ENCODE peak calls at places on chromosomes 11 and 22, in nine cellular contexts. V is GM23248; I is colonic mucosa; X is small intestine; F is stomach; P is IMR-90; Q is effector memory CD4-positive, alpha-beta T cell; S is pancreas; O is tibial artery. T is an unnamed sample. For H3K27me3, the result is how much of the 10 kb centered on the place peaks cover.

GRCh38 chr22:49583886-49584505 is 243.7 kb downstream of the BRD1 start:
- DNase-seq in O (peak), I (no peak), S (no peak), Q (no peak), V (no peak), P (no peak), F (no peak), X (no peak), T (no peak)

GRCh38 chr11:17208257-17208999 is 642 bp upstream of the PIK3C2A start:
- DNase-seq in S (no peak), Q (peak), X (peak), P (peak), O (no peak), F (peak), V (peak), I (peak), T (no peak)

GRCh38 chr22:42256930-42257329 is 13.5 kb downstream of the TCF20 start:
- DNase-seq in S (no peak), F (no peak), V (no peak), I (no peak), Q (no peak), X (no peak), P (no peak), O (no peak), T (no peak)

GRCh38 chr22:39444247-39444800 is 12.5 kb upstream of the MGAT3 start:
- DNase-seq in F (no peak), X (no peak), P (no peak), O (no peak), I (no peak), Q (no peak), S (no peak), V (peak), T (no peak)

GRCh38 chr11:34161812-34162506 is 56.5 kb downstream of the NAT10 start:
- DNase-seq in O (no peak), F (no peak), V (peak), Q (no peak), P (peak), S (no peak), I (no peak), X (no peak), T (no peak)

GRCh38 chr11:65110354-65110861 is 1.3 kb upstream of the TM7SF2 start:
- DNase-seq in P (peak), S (peak), F (peak), I (peak), Q (peak), O (peak), X (peak), V (peak), T (peak)

GRCh38 chr11:62148271-62148980 is 24.6 kb downstream of the INCENP start:
- DNase-seq in O (peak), F (peak), P (no peak), X (no peak), I (no peak), S (peak), Q (no peak), V (no peak), T (peak)

GRCh38 chr11:110472858-110473257 is 43.1 kb downstream of the FDX1 start:
- DNase-seq in O (no peak), X (no peak), Q (no peak), V (peak), P (peak), S (no peak), I (no peak), F (no peak), T (no peak)

GRCh38 chr22:21445437-21446127 is 21.6 kb upstream of the TMEM191C start:
- DNase-seq in I (no peak), Q (no peak), F (peak), P (no peak), O (peak), S (peak), V (no peak), X (no peak), T (peak)

GRCh38 chr22:40853330-40853729 is 3.1 kb downstream of the ST13 start:
- DNase-seq in S (no peak), O (no peak), I (no peak), V (peak), F (no peak), P (no peak), X (no peak), Q (no peak), T (no peak)

GRCh38 chr22:26476705-26477340 is 6.8 kb downstream of the HPS4 start:
- DNase-seq in X (no peak), Q (no peak), F (no peak), P (peak), V (no peak), I (no peak), O (no peak), S (no peak), T (no peak)

GRCh38 chr11:17707833-17708232 is 11.5 kb upstream of the MYOD1 start:
- DNase-seq in Q (no peak), X (no peak), F (no peak), V (no peak), O (no peak), I (no peak), S (no peak), P (no peak), T (no peak)

GRCh38 chr11:75233688-75234295 is 6.8 kb upstream of the TPBGL start:
- DNase-seq in F (peak), V (peak), P (peak), Q (no peak), O (no peak), X (peak), S (peak), I (peak), T (no peak)

GRCh38 chr22:45537734-45538181 is 35.1 kb downstream of the FBLN1 start:
- DNase-seq in O (peak), I (no peak), Q (no peak), V (peak), F (peak), X (no peak), P (peak), S (no peak), T (no peak)

GRCh38 chr11:93288079-93288478 is 42.5 kb upstream of the DEUP1 start:
- DNase-seq in P (no peak), S (no peak), F (no peak), O (no peak), I (no peak), V (no peak), X (no peak), Q (no peak), T (no peak)

GRCh38 chr11:97110376-97110775 is 720.6 kb downstream of the JRKL start:
- DNase-seq in F (no peak), V (no peak), P (no peak), O (no peak), X (no peak), Q (no peak), S (no peak), I (no peak), T (no peak)

GRCh38 chr11:60370252-60370810 is 8.0 kb upstream of the MS4A7 start:
- DNase-seq in Q (no peak), X (peak), S (no peak), I (no peak), F (no peak), V (no peak), O (no peak), P (no peak), T (no peak)

GRCh38 chr22:21587803-21588611 is 20.5 kb downstream of the UBE2L3 start:
- DNase-seq in P (peak), V (no peak), Q (no peak), I (no peak), S (no peak), X (no peak), O (no peak), F (no peak), T (no peak)

GRCh38 chr11:38751421-38751820 is 2153.4 kb upstream of the RAG2 start:
- DNase-seq in S (no peak), V (no peak), P (no peak), I (no peak), Q (no peak), O (no peak), F (no peak), X (no peak), T (no peak)

GRCh38 chr11:1236316-1237127 is 13.7 kb downstream of the MUC5B start:
- DNase-seq in P (no peak), V (no peak), X (no peak), Q (no peak), I (no peak), S (peak), F (no peak), O (peak), T (peak)

GRCh38 chr11:81237139-81237538 is 1496.5 kb downstream of the FAM181B start:
- DNase-seq in Q (no peak), I (peak), X (peak), V (peak), O (no peak), P (peak), F (no peak), S (no peak), T (no peak)

GRCh38 chr11:12420706-12421105 is 43.3 kb downstream of the PARVA start:
- DNase-seq in Q (no peak), F (no peak), S (no peak), X (no peak), O (no peak), I (no peak), V (no peak), P (no peak), T (no peak)

GRCh38 chr11:46755962-46756361 is 36.9 kb downstream of the F2 start:
- DNase-seq in V (no peak), I (no peak), S (no peak), F (no peak), O (no peak), Q (no peak), X (no peak), P (no peak), T (no peak)

GRCh38 chr11:2480874-2481220 is 36.0 kb downstream of the KCNQ1 start:
- DNase-seq in X (no peak), S (no peak), F (no peak), O (no peak), Q (no peak), I (no peak), V (no peak), P (no peak), T (peak)

GRCh38 chr11:23078289-23078971 is 218.2 kb upstream of the CCDC179 start:
- DNase-seq in P (peak), Q (no peak), F (no peak), V (peak), I (no peak), S (no peak), O (no peak), X (no peak), T (no peak)

GRCh38 chr11:130131957-130132850 is 27.4 kb upstream of the ST14 start:
- DNase-seq in V (peak), O (no peak), P (peak), F (peak), Q (peak), S (no peak), I (peak), X (peak), T (no peak)

GRCh38 chr11:113932788-113933187 is 28.2 kb downstream of the HTR3B start:
- DNase-seq in Q (no peak), S (no peak), I (no peak), P (no peak), X (no peak), O (no peak), V (no peak), F (no peak), T (no peak)

GRCh38 chr22:37927129-37927936 is 21.2 kb downstream of the MICALL1 start:
- DNase-seq in P (no peak), Q (no peak), F (no peak), I (no peak), O (no peak), V (no peak), S (no peak), X (no peak), T (no peak)

GRCh38 chr11:117068303-117068860 is 29.8 kb downstream of the SIK3 start:
- DNase-seq in Q (no peak), S (no peak), I (no peak), F (no peak), V (no peak), X (no peak), P (no peak), O (no peak), T (no peak)

GRCh38 chr11:12472401-12473065 is 95.2 kb downstream of the PARVA start:
- DNase-seq in F (no peak), Q (no peak), V (no peak), P (no peak), I (no peak), S (no peak), O (no peak), X (no peak), T (no peak)

GRCh38 chr22:44158766-44159165 is 22.0 kb upstream of the PARVG start:
- DNase-seq in V (peak), S (no peak), F (no peak), O (no peak), X (no peak), Q (no peak), P (no peak), I (no peak), T (no peak)

GRCh38 chr11:96781082-96781481 is 391.3 kb downstream of the JRKL start:
- DNase-seq in X (no peak), S (no peak), P (no peak), F (no peak), O (no peak), I (no peak), V (no peak), Q (no peak), T (no peak)

GRCh38 chr11:122850076-122850631 is 11.9 kb downstream of the CRTAM start:
- DNase-seq in I (no peak), S (no peak), F (no peak), O (no peak), Q (peak), X (no peak), V (peak), P (peak), T (no peak)

GRCh38 chr11:11782532-11783110 is 59.2 kb upstream of the USP47 start:
- DNase-seq in S (no peak), F (peak), X (peak), I (peak), P (no peak), Q (no peak), V (no peak), O (no peak), T (no peak)

GRCh38 chr22:29197096-29197495 is 8.6 kb upstream of the EMID1 start:
- DNase-seq in Q (no peak), V (no peak), F (no peak), O (no peak), X (no peak), I (no peak), P (no peak), S (no peak), T (peak)

GRCh38 chr11:45850446-45850845 is 3.2 kb downstream of the CRY2 start:
- DNase-seq in O (peak), X (no peak), V (peak), F (no peak), S (no peak), I (no peak), P (peak), Q (no peak), T (no peak)

GRCh38 chr11:54930930-54931329 is 224.3 kb downstream of the OR4A5 start:
- DNase-seq in O (peak), X (no peak), I (no peak), V (no peak), F (no peak), Q (no peak), P (no peak), S (no peak), T (no peak)

GRCh38 chr11:16924826-16925494 is 89.3 kb downstream of the PLEKHA7 start:
- DNase-seq in Q (no peak), I (peak), P (no peak), X (peak), O (peak), S (peak), V (peak), F (peak), T (peak)

GRCh38 chr22:30754971-30755759 is 60.5 kb downstream of the OSBP2 start:
- DNase-seq in V (peak), S (no peak), F (peak), O (no peak), P (peak), Q (peak), X (peak), I (peak), T (no peak)

GRCh38 chr11:44474702-44475101 is 90.8 kb upstream of the CD82 start:
- DNase-seq in V (no peak), S (no peak), O (no peak), F (no peak), I (no peak), Q (no peak), X (no peak), P (no peak), T (no peak)
- H3K27me3 ChIP-seq in V (under half), S (under half), O (under half), F (under half), I (under half), Q (under half), X (under half), P (under half), T (under half)

DNA sequence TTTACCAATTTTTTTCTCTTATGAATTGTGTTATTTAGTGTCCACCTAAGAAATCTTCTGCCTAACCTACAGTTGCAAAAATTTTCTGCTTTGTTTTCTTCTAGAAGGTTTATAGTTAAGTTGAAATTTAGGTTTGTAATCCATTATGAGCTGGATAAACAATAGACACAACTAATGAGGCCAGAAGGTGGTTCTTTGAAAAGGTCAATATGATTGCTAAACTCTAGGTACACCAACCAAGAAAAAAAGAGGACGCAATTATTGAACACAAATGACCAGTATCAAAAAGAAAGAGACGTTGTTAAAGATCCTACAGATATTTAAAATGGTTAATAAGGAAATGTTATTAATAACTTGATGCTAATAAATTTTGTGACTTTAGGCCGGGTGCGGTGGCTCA is 16.2 kb upstream of the CHRNA10 start:
- DNase-seq in X (no peak), F (no peak), O (no peak), I (no peak), Q (no peak), P (no peak), V (no peak), S (no peak), T (no peak)
- H3K27me3 ChIP-seq in X (under half), F (under half), O (under half), I (under half), Q (under half), P (under half), V (under half), S (under half), T (under half)

GRCh38 chr11:108467091-108467823 is at the start of gene C11orf65:
- DNase-seq in Q (peak), V (peak), I (peak), P (peak), O (peak), F (peak), S (peak), X (peak), T (peak)

DNA sequence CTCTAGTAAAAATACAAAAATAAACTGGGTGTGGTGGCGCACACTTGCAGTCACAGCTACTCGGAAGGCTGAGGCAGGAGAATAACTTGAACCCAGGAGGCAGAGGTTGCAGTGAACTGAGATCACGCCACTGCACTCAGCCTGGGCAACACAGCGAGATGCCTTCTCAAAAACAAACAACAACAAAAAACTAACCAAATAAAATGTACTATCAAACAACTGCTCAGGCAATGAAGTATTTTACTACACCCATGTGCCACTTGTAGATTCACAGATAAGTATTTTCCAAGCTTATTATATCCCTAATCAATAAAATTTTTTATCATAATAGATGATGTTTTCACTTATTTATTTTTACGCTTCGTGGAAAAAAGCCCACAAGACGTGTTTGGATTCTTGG is 924 bp downstream of the C11orf65 start:
- DNase-seq in P (no peak), Q (no peak), I (peak), S (no peak), O (no peak), F (no peak), X (no peak), V (no peak), T (no peak)
- H3K27me3 ChIP-seq in P (under half), Q (under half), I (under half), S (under half), O (under half), F (under half), X (under half), V (under half), T (under half)

GRCh38 chr22:19769393-19769715 is 8.8 kb downstream of the TBX1 start:
- DNase-seq in F (no peak), V (no peak), X (no peak), O (no peak), P (no peak), I (no peak), Q (no peak), S (no peak), T (no peak)

GRCh38 chr22:19767427-19768380 is 7.1 kb downstream of the TBX1 start:
- DNase-seq in F (no peak), V (no peak), P (no peak), I (no peak), X (no peak), Q (no peak), O (no peak), S (no peak), T (no peak)

GRCh38 chr22:19772673-19773469 is 12.3 kb downstream of the TBX1 start:
- DNase-seq in F (peak), S (peak), P (no peak), O (no peak), Q (no peak), I (no peak), V (no peak), X (no peak), T (no peak)

GRCh38 chr22:19772422-19772672 is 11.8 kb downstream of the TBX1 start:
- DNase-seq in O (no peak), Q (no peak), P (no peak), V (no peak), S (peak), F (no peak), X (no peak), I (no peak), T (no peak)

GRCh38 chr22:19770349-19771220 is 10.0 kb downstream of the TBX1 start:
- DNase-seq in F (no peak), X (no peak), I (no peak), P (no peak), O (no peak), Q (no peak), V (no peak), S (peak), T (no peak)
- H3K27me3 ChIP-seq in F (half or more), X (under half), I (under half), P (half or more), O (under half), Q (half or more), V (under half), S (under half), T (half or more)

GRCh38 chr11:85748455-85748891 is 62.5 kb downstream of the SYTL2 start:
- DNase-seq in O (no peak), I (no peak), V (peak), F (no peak), S (no peak), X (no peak), Q (no peak), P (peak), T (no peak)

GRCh38 chr11:85749287-85749834 is 61.6 kb downstream of the SYTL2 start:
- DNase-seq in V (no peak), Q (no peak), X (no peak), I (no peak), P (no peak), O (no peak), S (no peak), F (no peak), T (no peak)

GRCh38 chr11:85751738-85752137 is 59.2 kb downstream of the SYTL2 start:
- DNase-seq in V (peak), S (no peak), X (no peak), O (no peak), I (no peak), P (peak), F (no peak), Q (no peak), T (no peak)

GRCh38 chr11:85750646-85751045 is 60.3 kb downstream of the SYTL2 start:
- DNase-seq in I (no peak), S (no peak), Q (no peak), F (no peak), V (no peak), O (no peak), P (no peak), X (no peak), T (no peak)

GRCh38 chr11:85749884-85750283 is 61.1 kb downstream of the SYTL2 start:
- DNase-seq in F (no peak), S (no peak), O (no peak), I (no peak), P (no peak), X (no peak), V (no peak), Q (no peak), T (no peak)
- H3K27me3 ChIP-seq in F (under half), S (under half), O (under half), I (under half), P (under half), X (under half), V (under half), Q (under half), T (under half)

DNA sequence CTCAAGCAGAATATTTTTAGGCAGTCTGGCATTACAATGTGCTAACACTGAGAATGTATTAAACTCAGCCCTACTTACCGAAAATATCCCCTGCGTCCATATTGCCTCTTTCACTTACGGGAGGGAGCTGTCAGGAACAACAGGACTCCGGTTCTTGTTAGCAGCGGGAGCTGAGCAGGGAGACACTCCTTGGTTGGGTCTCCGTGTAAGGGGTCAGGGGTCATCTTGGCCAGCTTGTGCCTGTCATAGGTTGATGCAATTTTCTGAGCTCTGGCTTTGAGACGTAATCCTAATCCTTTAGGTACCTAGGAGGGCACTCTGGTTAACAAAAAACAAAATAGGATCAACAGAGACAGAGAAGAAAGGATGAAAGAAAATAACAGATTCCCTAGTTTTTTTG is 1477.2 kb downstream of the BRD1 start:
- DNase-seq in O (no peak), F (no peak), I (no peak), X (no peak), S (no peak), V (no peak), Q (no peak), P (no peak), T (no peak)
- H3K27me3 ChIP-seq in O (under half), F (half or more), I (under half), X (under half), S (under half), V (under half), Q (under half), P (under half), T (under half)